ENCODE peak calls at places on chromosomes 4 and X, in four cellular contexts. N is K562, M is HCT116, U is HepG2. Z is an unnamed sample.
A peak's percentile ranks its signal among the peaks of the same experiment; 100 is the strongest.

GRCh38 chr4:180962268-180962667 is 1280.9 kb upstream of the TENM3 start:
- DNase-seq in M (no peak), U (no peak), N (no peak), Z (no peak)

GRCh38 chr4:14977836-14978235 is 24.4 kb upstream of the CPEB2 start:
- DNase-seq in M (no peak), U (no peak), N (no peak), Z (no peak)

GRCh38 chr4:7938513-7939376 is 916 bp downstream of the AFAP1 start:
- DNase-seq in U (no peak), N (no peak), M (no peak), Z (no peak)

GRCh38 chr4:2788532-2789103 is 4.3 kb upstream of the SH3BP2 start:
- DNase-seq in M (no peak), N (no peak), U (no peak), Z (no peak)

GRCh38 chr4:123892368-123892961 is 495.9 kb downstream of the SPRY1 start:
- DNase-seq in M (no peak), N (no peak), U (no peak), Z (no peak)

GRCh38 chr4:94447754-94448411 is 3.9 kb upstream of the PDLIM5 start:
- DNase-seq in N (no peak), U (no peak), M (no peak), Z (no peak)

GRCh38 chrX:31269914-31270313 is 198.1 kb upstream of the FTHL17 start:
- DNase-seq in N (no peak), M (no peak), U (no peak), Z (no peak)

GRCh38 chr4:108360857-108361820 is 192.4 kb upstream of the LEF1 start:
- DNase-seq in M (no peak), U (no peak), N (peak; percentile 25), Z (no peak)

GRCh38 chrX:148691456-148691855 is 191.0 kb downstream of the AFF2 start:
- DNase-seq in N (no peak), U (no peak), M (no peak), Z (no peak)

GRCh38 chrX:25206761-25207160 is 191.0 kb upstream of the ARX start:
- DNase-seq in U (no peak), M (no peak), N (no peak), Z (no peak)

GRCh38 chr4:46073778-46074177 is 50.1 kb downstream of the GABRG1 start:
- DNase-seq in U (no peak), N (no peak), M (no peak), Z (no peak)

GRCh38 chr4:52197351-52197750 is 146.2 kb downstream of the SPATA18 start:
- DNase-seq in U (no peak), M (no peak), N (no peak), Z (no peak)

GRCh38 chr4:25672756-25673155 is 17.1 kb downstream of the SLC34A2 start:
- DNase-seq in N (no peak), U (no peak), M (no peak), Z (no peak)

GRCh38 chr4:64682946-64683345 is 273.7 kb upstream of the TECRL start:
- DNase-seq in U (no peak), N (no peak), M (no peak), Z (no peak)

GRCh38 chr4:11669156-11669555 is 240.5 kb upstream of the HS3ST1 start:
- DNase-seq in M (no peak), N (no peak), U (no peak), Z (no peak)

GRCh38 chrX:67545772-67546495 is 2.1 kb downstream of the AR start:
- DNase-seq in M (no peak), U (no peak), N (no peak), Z (no peak)

GRCh38 chr4:153142700-153143438 is 61.4 kb upstream of the TRIM2 start:
- DNase-seq in N (peak; percentile 74), U (peak; percentile 63), M (peak; percentile 68), Z (peak; percentile 48)

GRCh38 chr4:183941964-183942363 is 36.9 kb downstream of the STOX2 start:
- DNase-seq in U (no peak), N (no peak), M (no peak), Z (no peak)

GRCh38 chr4:168830777-168831512 is 179.1 kb downstream of the CBR4 start:
- DNase-seq in M (no peak), N (no peak), U (no peak), Z (no peak)

GRCh38 chr4:119209077-119209476 is 3.4 kb upstream of the USP53 start:
- DNase-seq in U (peak; percentile 18), M (peak; percentile 95), N (peak; percentile 42), Z (peak; percentile 88)

GRCh38 chr4:84481879-84482245 is 17.2 kb downstream of the NKX6-1 start:
- DNase-seq in U (no peak), M (no peak), N (no peak), Z (no peak)

GRCh38 chr4:28082686-28083390 is 1222.2 kb downstream of the STIM2 start:
- DNase-seq in M (no peak), U (no peak), N (no peak), Z (no peak)

GRCh38 chrX:139086243-139086642 is 374.7 kb upstream of the FGF13 start:
- DNase-seq in M (no peak), N (no peak), U (no peak), Z (no peak)

GRCh38 chr4:119693127-119693526 is 64.5 kb upstream of the PDE5A start:
- DNase-seq in M (no peak), U (no peak), N (no peak), Z (no peak)

GRCh38 chr4:95165926-95166524 is 382.7 kb downstream of the UNC5C start:
- DNase-seq in M (peak; percentile 57), N (peak; percentile 51), U (peak; percentile 54), Z (peak; percentile 30)

GRCh38 chr4:85496933-85497332 is 22.0 kb downstream of the ARHGAP24 start:
- DNase-seq in M (no peak), U (no peak), N (no peak), Z (no peak)

GRCh38 chrX:111322231-111322855 is 52.1 kb upstream of the CAPN6 start:
- DNase-seq in N (no peak), U (no peak), M (no peak), Z (no peak)

GRCh38 chr4:26219206-26219605 is 101.6 kb upstream of the RBPJ start:
- DNase-seq in U (no peak), M (no peak), N (no peak), Z (no peak)

GRCh38 chrX:17798921-17799320 is 61.6 kb downstream of the SCML1 start:
- DNase-seq in U (no peak), M (no peak), N (no peak), Z (no peak)

GRCh38 chrX:11124094-11124493 is 13.0 kb downstream of the HCCS start:
- DNase-seq in N (no peak), U (no peak), M (no peak), Z (no peak)
- H3K4me3 ChIP-seq in N (no peak overlapping the region), U (no peak overlapping the region), M (no peak overlapping the region), Z (no peak overlapping the region)

DNA sequence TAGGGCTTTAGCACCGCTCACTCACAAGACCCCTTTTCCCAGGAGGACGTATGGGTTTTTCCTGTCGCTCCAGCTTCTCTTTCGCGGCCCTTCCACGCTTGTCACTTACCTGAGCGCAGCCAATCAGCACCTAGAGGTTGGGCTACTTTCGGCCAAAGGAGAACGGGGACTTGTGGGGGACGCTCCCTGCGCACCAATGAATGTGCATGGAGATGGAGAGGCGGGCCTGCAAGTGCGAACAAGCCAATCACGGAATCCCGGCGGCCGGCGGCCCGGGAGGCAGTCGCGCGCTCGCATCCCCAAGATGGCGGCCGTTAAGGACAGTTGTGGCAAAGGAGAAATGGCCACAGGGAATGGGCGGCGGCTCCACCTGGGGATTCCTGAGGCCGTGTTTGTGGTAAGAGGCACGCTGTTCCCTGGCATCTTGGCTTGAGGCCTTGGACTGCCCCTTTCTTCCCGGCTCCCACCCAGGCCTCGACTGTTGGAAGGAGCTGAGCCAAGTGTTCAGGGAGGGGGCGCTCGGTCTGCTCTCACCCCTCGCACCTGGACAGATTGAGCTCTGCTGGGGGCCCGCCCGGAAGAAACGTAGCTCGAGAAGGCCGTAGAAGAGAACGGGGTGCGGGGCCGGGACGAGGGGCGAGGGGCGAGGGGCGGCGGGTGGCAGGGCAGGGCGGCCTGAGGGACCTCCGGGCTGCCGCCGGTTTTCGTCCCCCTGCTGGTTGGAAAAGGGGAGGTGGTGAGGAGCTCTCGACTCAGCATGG is at the start of gene VBP1:
- DNase-seq in U (peak; percentile 92), N (peak; percentile 94), M (peak; percentile 88), Z (peak; percentile 88)
- TF ChIP-seq REST in U (no peak), N (no peak), M (no peak), Z (no peak)

GRCh38 chr4:121706595-121707021 is 9.8 kb upstream of the ANXA5 start:
- DNase-seq in N (no peak), U (no peak), M (no peak), Z (no peak)
- TF ChIP-seq TCF7L2 in N (no peak), U (no peak), M (no peak), Z (no peak)

GRCh38 chr4:186039697-186040096 is 29.3 kb upstream of the TLR3 start:
- DNase-seq in M (no peak), U (no peak), N (no peak), Z (no peak)
- H3K4me3 ChIP-seq in M (no peak overlapping the region), U (no peak overlapping the region), N (no peak overlapping the region), Z (no peak overlapping the region)

GRCh38 chrX:136587532-136587931 is 55.5 kb downstream of the VGLL1 start:
- DNase-seq in M (no peak), U (no peak), N (no peak), Z (no peak)
- TF ChIP-seq REST in M (no peak), U (no peak), N (no peak), Z (no peak)

GRCh38 chrX:2521092-2521926 is 20.5 kb upstream of the DHRSX start:
- DNase-seq in M (no peak), N (no peak), U (no peak), Z (no peak)
- TF ChIP-seq TCF7L2 in M (no peak), N (no peak), U (no peak), Z (no peak)

GRCh38 chr4:92304636-92305035 is 870 bp downstream of the GRID2 start:
- DNase-seq in M (no peak), N (no peak), U (no peak), Z (no peak)
- H3K4me3 ChIP-seq in M (no peak overlapping the region), N (no peak overlapping the region), U (no peak overlapping the region), Z (peak overlapping the region; percentile 33)